ENCODE peak calls at places on chromosome 1, in five cellular contexts. G is nephron progenitor cell; D is EH; E is stimulated activated naive CD8-positive, alpha-beta T cell treated with anti-CD3 and anti-CD28 coated beads, Interleukin-15, amount 100 ng/mL, for 72 hours; H is brain microvascular endothelial cell. R is an unnamed sample.

GRCh38 chr1:92194516-92194915 is 23.2 kb upstream of the C1orf146 start:
- DNase-seq in G (no peak), D (peak), E (no peak), H (no peak), R (no peak)

GRCh38 chr1:235423214-235423652 is 56.0 kb downstream of the TBCE start:
- DNase-seq in G (no peak), D (no peak), E (peak), H (no peak), R (no peak)

GRCh38 chr1:13593511-13594131 is 10.0 kb downstream of the PDPN start:
- DNase-seq in G (peak), D (no peak), E (no peak), H (peak), R (no peak)

GRCh38 chr1:226046240-226046639 is 16.3 kb upstream of the H3-3A start:
- DNase-seq in G (no peak), D (peak), E (no peak), H (peak), R (no peak)

GRCh38 chr1:1024421-1025415 is 4.8 kb downstream of the AGRN start:
- DNase-seq in G (peak), D (peak), E (no peak), H (no peak), R (no peak)

GRCh38 chr1:201282931-201283829 is at the start of gene PKP1:
- DNase-seq in G (peak), D (peak), E (peak), H (no peak), R (peak)

GRCh38 chr1:176619261-176619660 is 156.3 kb downstream of the PAPPA2 start:
- DNase-seq in G (no peak), D (no peak), E (no peak), H (no peak), R (no peak)

GRCh38 chr1:109907190-109907774 is 3.4 kb upstream of the CSF1 start:
- DNase-seq in G (no peak), D (no peak), E (no peak), H (no peak), R (no peak)

GRCh38 chr1:162688931-162689330 is 56.7 kb downstream of the DDR2 start:
- DNase-seq in G (no peak), D (no peak), E (no peak), H (no peak), R (no peak)

GRCh38 chr1:207397525-207397926 is 56.6 kb upstream of the CR2 start:
- DNase-seq in G (no peak), D (no peak), E (no peak), H (peak), R (no peak)

GRCh38 chr1:7641587-7642417 is 129.3 kb upstream of the VAMP3 start:
- DNase-seq in G (peak), D (no peak), E (no peak), H (no peak), R (no peak)